ENCODE peak calls at places on chromosomes 12 and 14, in six cellular contexts. U, K, R, V, Q and J are unnamed samples.

GRCh38 chr14:51999084-51999483 is 9.7 kb downstream of the RTRAF start:
- DNase-seq in V (no peak), K (no peak), Q (no peak), R (no peak), U (no peak), J (no peak)

GRCh38 chr12:6613015-6613775 is 6.0 kb upstream of the CHD4 start:
- DNase-seq in V (peak; percentile 89), K (no peak), Q (no peak), U (peak; percentile 94), R (peak; percentile 28), J (no peak)

GRCh38 chr12:42575717-42576116 is 13.8 kb downstream of the PRICKLE1 start:
- DNase-seq in K (no peak), U (no peak), R (peak; percentile 78), V (no peak), Q (no peak), J (no peak)

GRCh38 chr12:104603545-104603973 is 146.8 kb downstream of the CHST11 start:
- DNase-seq in U (no peak), V (no peak), R (no peak), Q (no peak), K (peak; percentile 47), J (no peak)

GRCh38 chr14:55255979-55256378 is 15.2 kb upstream of the FBXO34 start:
- DNase-seq in R (no peak), K (no peak), Q (no peak), U (no peak), V (no peak), J (no peak)

GRCh38 chr14:104001003-104001402 is 58.7 kb upstream of the RD3L start:
- DNase-seq in Q (no peak), R (peak; percentile 6), U (no peak), V (no peak), K (no peak), J (no peak)

GRCh38 chr12:81083906-81084513 is 6.1 kb downstream of the ACSS3 start:
- DNase-seq in R (no peak), U (no peak), V (peak; percentile 34), Q (no peak), K (no peak), J (peak; percentile 36)

GRCh38 chr12:117036046-117036445 is 63.2 kb downstream of the TESC start:
- DNase-seq in Q (no peak), U (no peak), V (no peak), R (no peak), K (no peak), J (no peak)

GRCh38 chr12:122031342-122032216 is 9.9 kb downstream of the BCL7A start:
- DNase-seq in V (no peak), Q (no peak), K (peak; percentile 79), R (peak; percentile 45), U (no peak), J (no peak)

GRCh38 chr14:69399750-69400149 is 1.3 kb downstream of the SLC39A9 start:
- DNase-seq in U (no peak), K (no peak), V (no peak), R (no peak), Q (no peak), J (no peak)

GRCh38 chr14:98296895-98297294 is 975.1 kb downstream of the BCL11B start:
- DNase-seq in K (no peak), R (no peak), U (no peak), V (no peak), Q (no peak), J (no peak)

GRCh38 chr12:54929998-54930397 is 54.6 kb downstream of the TESPA1 start:
- DNase-seq in K (no peak), R (no peak), U (no peak), Q (no peak), V (no peak), J (no peak)

GRCh38 chr12:56202366-56202765 is 13.1 kb upstream of the SMARCC2 start:
- DNase-seq in Q (no peak), V (no peak), U (no peak), R (peak; percentile 41), K (no peak), J (no peak)

GRCh38 chr12:105750096-105750495 is 388.7 kb downstream of the NUAK1 start:
- DNase-seq in R (no peak), Q (no peak), V (no peak), U (no peak), K (no peak), J (no peak)

GRCh38 chr12:64066052-64066451 is 156.0 kb downstream of the KICS2 start:
- DNase-seq in V (no peak), Q (no peak), R (no peak), U (no peak), K (no peak), J (no peak)

GRCh38 chr14:76710093-76711010 is 50.9 kb upstream of the VASH1 start:
- DNase-seq in K (peak; percentile 44), Q (no peak), R (peak; percentile 63), U (no peak), V (no peak), J (no peak)

GRCh38 chr14:37036669-37037341 is 135.6 kb downstream of the SLC25A21 start:
- DNase-seq in U (no peak), V (no peak), Q (no peak), R (peak; percentile 63), K (no peak), J (no peak)

GRCh38 chr14:74427651-74428050 is 1.6 kb upstream of the SYNDIG1L start:
- DNase-seq in K (no peak), R (no peak), U (no peak), V (no peak), Q (no peak), J (no peak)

DNA sequence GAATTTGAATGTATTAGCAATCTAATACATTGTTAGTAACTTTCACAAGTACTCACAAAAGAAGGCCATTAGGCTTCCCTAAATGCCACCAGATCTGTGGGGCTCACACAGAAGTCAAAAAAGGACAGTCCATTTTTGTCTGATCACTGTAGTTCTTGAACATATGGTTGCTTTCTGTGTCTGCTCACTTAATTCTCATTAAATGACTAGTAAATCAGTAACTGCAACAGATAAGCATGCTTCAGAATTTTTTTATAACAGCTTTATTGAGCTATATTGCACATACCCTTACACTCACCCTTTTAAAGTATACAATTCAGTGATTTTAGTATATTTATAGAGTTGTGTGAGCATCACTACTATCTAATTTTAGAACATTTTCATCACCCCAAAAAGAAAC is 71.4 kb downstream of the DENND5B start:
- DNase-seq in R (no peak), U (no peak), K (no peak), Q (no peak), V (no peak), J (no peak)
- H3K4me3 ChIP-seq in R (no peak overlapping the region), U (no peak overlapping the region), K (peak overlapping the region; percentile 2), Q (no peak overlapping the region), V (no peak overlapping the region), J (no peak overlapping the region)

GRCh38 chr14:26867171-26867757 is 269.4 kb upstream of the NOVA1 start:
- DNase-seq in V (no peak), U (no peak), R (no peak), K (no peak), Q (no peak), J (no peak)
- TF ChIP-seq POLR2A in V (no peak), U (no peak), R (no peak), K (no peak), Q (no peak), J (no peak)

GRCh38 chr12:113233967-113234366 is 12.7 kb downstream of the TPCN1 start:
- DNase-seq in R (no peak), U (no peak), Q (no peak), V (no peak), K (no peak), J (no peak)

GRCh38 chr12:113232232-113232615 is 11.0 kb downstream of the TPCN1 start:
- DNase-seq in U (no peak), V (no peak), K (no peak), Q (no peak), R (no peak), J (no peak)

GRCh38 chr12:113230315-113231274 is 9.3 kb downstream of the TPCN1 start:
- DNase-seq in K (no peak), U (no peak), V (no peak), R (peak; percentile 21), Q (no peak), J (peak; percentile 86)

GRCh38 chr12:113232787-113233585 is 11.7 kb downstream of the TPCN1 start:
- DNase-seq in R (no peak), Q (peak; percentile 69), V (no peak), K (no peak), U (no peak), J (peak; percentile 97)

DNA sequence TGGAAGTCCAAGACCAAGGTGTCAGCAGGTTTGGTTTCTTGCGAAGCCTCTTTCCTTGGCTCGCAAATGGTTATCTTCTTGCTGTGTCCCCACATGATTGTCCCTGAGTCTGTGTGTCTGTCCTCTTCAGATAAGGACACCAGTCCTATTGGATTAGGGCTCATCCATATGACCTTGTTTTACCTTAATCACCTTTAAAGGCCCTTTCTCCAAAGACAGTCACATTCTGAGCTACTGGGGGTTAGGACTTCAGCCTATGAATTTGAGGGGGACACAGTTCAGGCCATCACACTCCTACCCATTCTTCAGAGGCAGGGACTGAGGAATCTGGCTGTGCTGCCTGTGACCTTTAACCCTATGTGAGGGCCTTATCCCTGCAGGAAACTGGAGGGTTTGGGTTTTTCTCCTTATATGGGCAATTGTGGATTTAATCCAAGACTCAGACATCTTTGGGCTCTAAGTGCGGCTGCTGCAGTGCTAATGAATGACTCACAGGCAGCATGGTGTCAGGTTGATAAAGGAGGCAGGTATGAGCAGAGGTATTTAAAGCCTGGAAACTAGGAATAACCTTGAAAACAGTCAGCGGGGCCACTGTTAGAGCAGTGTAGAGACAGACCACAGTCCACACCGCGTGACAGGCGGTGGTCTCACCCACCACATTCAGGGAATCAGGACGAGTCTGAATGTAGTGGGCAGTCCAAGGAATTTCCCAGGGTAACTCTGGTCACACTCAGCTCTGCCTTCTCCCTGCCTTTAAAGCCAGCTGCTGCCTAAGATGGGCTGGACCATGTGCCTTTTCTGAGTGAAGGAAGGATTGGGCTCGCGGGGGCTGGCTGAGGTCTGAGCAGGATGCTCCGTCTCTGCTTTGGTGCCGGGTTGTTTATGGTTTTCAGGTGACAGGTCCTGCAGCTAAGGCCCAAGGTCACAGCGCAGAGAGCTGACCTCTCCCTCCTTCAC is 10.3 kb downstream of the TPCN1 start:
- DNase-seq in R (peak; percentile 72), K (no peak), V (no peak), U (no peak), Q (no peak), J (peak; percentile 65)
- H3K4me1 ChIP-seq in R (peaks cover 39% of the 10 kb centered on the region), K (peaks cover 17% of the 10 kb centered on the region), V (no peaks in the 10 kb centered on the region), U (peaks cover 8% of the 10 kb centered on the region), Q (peaks cover 66% of the 10 kb centered on the region), J (peaks cover 95% of the 10 kb centered on the region)

GRCh38 chr12:89276860-89277259 is 75.4 kb downstream of the DUSP6 start:
- DNase-seq in R (no peak), V (no peak), K (no peak), Q (no peak), U (no peak), J (no peak)

GRCh38 chr12:89280833-89281533 is 71.3 kb downstream of the DUSP6 start:
- DNase-seq in U (no peak), Q (no peak), R (peak; percentile 49), K (no peak), V (no peak), J (no peak)

GRCh38 chr12:89279499-89279898 is 72.8 kb downstream of the DUSP6 start:
- DNase-seq in R (no peak), V (no peak), K (no peak), Q (no peak), U (no peak), J (no peak)

GRCh38 chr12:89278169-89278568 is 74.1 kb downstream of the DUSP6 start:
- DNase-seq in K (no peak), Q (no peak), V (no peak), U (no peak), R (no peak), J (no peak)

DNA sequence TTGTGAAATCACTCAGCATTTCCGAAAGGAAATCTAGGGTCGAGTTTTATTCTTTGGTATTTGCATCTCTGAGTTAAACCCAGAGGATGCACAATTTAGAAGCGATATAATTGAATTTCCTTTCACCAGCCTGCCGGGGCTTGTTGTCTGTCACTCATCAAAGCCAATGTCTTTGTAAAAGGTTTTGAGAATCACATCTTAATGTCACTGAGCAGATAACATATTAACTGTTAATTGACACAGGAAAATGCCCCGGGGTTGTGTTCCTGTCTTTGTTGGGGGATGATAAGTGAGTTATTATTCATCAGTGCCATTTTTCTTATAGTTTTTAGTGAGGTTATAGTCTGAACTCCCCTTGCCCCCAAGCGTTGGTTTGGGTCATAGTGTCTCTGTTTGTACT is 73.4 kb downstream of the DUSP6 start:
- DNase-seq in R (peak; percentile 24), V (no peak), Q (no peak), U (no peak), K (no peak), J (no peak)
- H3K4me3 ChIP-seq in R (no peak overlapping the region), V (no peak overlapping the region), Q (no peak overlapping the region), U (no peak overlapping the region), K (no peak overlapping the region), J (no peak overlapping the region)